ENCODE peak calls at places on chromosomes 4 and X, in six cellular contexts. One of them, this sample, is unnamed.

GRCh38 chrX:10189317-10190268 is 32.8 kb downstream of the CLCN4 start:
- DNase-seq in GM12891: no peak
- DNase-seq in stimulated activated CD4-positive, alpha-beta T cell treated with anti-CD3 and anti-CD28 coated beads, TNF-alpha, amount 100 ng/mL, for 48 hours: peak
- DNase-seq in GM12892: peak
- DNase-seq in nucleus accumbens: peak
- DNase-seq in PC-3: peak
- DNase-seq in this sample: peak

GRCh38 chrX:130280901-130281300 is 12.2 kb upstream of the ZNF280C start:
- DNase-seq in PC-3: no peak
- DNase-seq in GM12892: no peak
- DNase-seq in nucleus accumbens: no peak
- DNase-seq in GM12891: no peak
- DNase-seq in stimulated activated CD4-positive, alpha-beta T cell treated with anti-CD3 and anti-CD28 coated beads, TNF-alpha, amount 100 ng/mL, for 48 hours: no peak
- DNase-seq in this sample: no peak

GRCh38 chr4:72896515-72896914 is 173.0 kb downstream of the COX18 start:
- DNase-seq in GM12891: no peak
- DNase-seq in stimulated activated CD4-positive, alpha-beta T cell treated with anti-CD3 and anti-CD28 coated beads, TNF-alpha, amount 100 ng/mL, for 48 hours: no peak
- DNase-seq in PC-3: peak
- DNase-seq in GM12892: no peak
- DNase-seq in nucleus accumbens: no peak
- DNase-seq in this sample: peak

GRCh38 chr4:154973636-154974035 is 192.6 kb downstream of the RBM46 start:
- DNase-seq in stimulated activated CD4-positive, alpha-beta T cell treated with anti-CD3 and anti-CD28 coated beads, TNF-alpha, amount 100 ng/mL, for 48 hours: no peak
- DNase-seq in nucleus accumbens: no peak
- DNase-seq in GM12892: no peak
- DNase-seq in GM12891: no peak
- DNase-seq in PC-3: no peak
- DNase-seq in this sample: peak

GRCh38 chr4:149785686-149786431 is 29.8 kb downstream of the IQCM start:
- DNase-seq in GM12892: no peak
- DNase-seq in GM12891: no peak
- DNase-seq in stimulated activated CD4-positive, alpha-beta T cell treated with anti-CD3 and anti-CD28 coated beads, TNF-alpha, amount 100 ng/mL, for 48 hours: no peak
- DNase-seq in nucleus accumbens: no peak
- DNase-seq in PC-3: peak
- DNase-seq in this sample: no peak

GRCh38 chr4:184196730-184197355 is 20.8 kb downstream of the ENPP6 start:
- DNase-seq in GM12891: no peak
- DNase-seq in nucleus accumbens: no peak
- DNase-seq in stimulated activated CD4-positive, alpha-beta T cell treated with anti-CD3 and anti-CD28 coated beads, TNF-alpha, amount 100 ng/mL, for 48 hours: no peak
- DNase-seq in GM12892: no peak
- DNase-seq in PC-3: peak
- DNase-seq in this sample: peak

GRCh38 chrX:139924696-139925094 is 8.2 kb downstream of the ATP11C start:
- DNase-seq in nucleus accumbens: no peak
- DNase-seq in stimulated activated CD4-positive, alpha-beta T cell treated with anti-CD3 and anti-CD28 coated beads, TNF-alpha, amount 100 ng/mL, for 48 hours: no peak
- DNase-seq in PC-3: no peak
- DNase-seq in GM12892: no peak
- DNase-seq in GM12891: no peak
- DNase-seq in this sample: no peak

GRCh38 chr4:78638324-78639172 is 87.0 kb downstream of the ANXA3 start:
- DNase-seq in GM12891: no peak
- DNase-seq in nucleus accumbens: no peak
- DNase-seq in GM12892: no peak
- DNase-seq in stimulated activated CD4-positive, alpha-beta T cell treated with anti-CD3 and anti-CD28 coated beads, TNF-alpha, amount 100 ng/mL, for 48 hours: no peak
- DNase-seq in PC-3: no peak
- DNase-seq in this sample: no peak

GRCh38 chr4:179626687-179627086 is 2184.4 kb upstream of the AGA start:
- DNase-seq in nucleus accumbens: no peak
- DNase-seq in stimulated activated CD4-positive, alpha-beta T cell treated with anti-CD3 and anti-CD28 coated beads, TNF-alpha, amount 100 ng/mL, for 48 hours: no peak
- DNase-seq in GM12892: no peak
- DNase-seq in PC-3: peak
- DNase-seq in GM12891: no peak
- DNase-seq in this sample: no peak

GRCh38 chrX:71224969-71225368 is 1.9 kb downstream of the GJB1 start:
- DNase-seq in stimulated activated CD4-positive, alpha-beta T cell treated with anti-CD3 and anti-CD28 coated beads, TNF-alpha, amount 100 ng/mL, for 48 hours: no peak
- DNase-seq in GM12891: no peak
- DNase-seq in PC-3: no peak
- DNase-seq in nucleus accumbens: no peak
- DNase-seq in GM12892: no peak
- DNase-seq in this sample: no peak

GRCh38 chr4:76307670-76308014 is 1.1 kb downstream of the STBD1 start:
- DNase-seq in nucleus accumbens: no peak
- DNase-seq in PC-3: no peak
- DNase-seq in GM12892: no peak
- DNase-seq in GM12891: no peak
- DNase-seq in stimulated activated CD4-positive, alpha-beta T cell treated with anti-CD3 and anti-CD28 coated beads, TNF-alpha, amount 100 ng/mL, for 48 hours: no peak
- DNase-seq in this sample: no peak

GRCh38 chr4:144343143-144343755 is 202.7 kb upstream of the GYPA start:
- DNase-seq in GM12892: no peak
- DNase-seq in stimulated activated CD4-positive, alpha-beta T cell treated with anti-CD3 and anti-CD28 coated beads, TNF-alpha, amount 100 ng/mL, for 48 hours: no peak
- DNase-seq in GM12891: no peak
- DNase-seq in nucleus accumbens: no peak
- DNase-seq in PC-3: no peak
- DNase-seq in this sample: no peak

GRCh38 chr4:157012781-157013180 is 41.2 kb upstream of the PDGFC start:
- DNase-seq in nucleus accumbens: no peak
- DNase-seq in stimulated activated CD4-positive, alpha-beta T cell treated with anti-CD3 and anti-CD28 coated beads, TNF-alpha, amount 100 ng/mL, for 48 hours: no peak
- DNase-seq in GM12891: no peak
- DNase-seq in GM12892: no peak
- DNase-seq in PC-3: peak
- DNase-seq in this sample: peak

GRCh38 chr4:121112530-121112929 is 40.2 kb upstream of the NDNF start:
- DNase-seq in nucleus accumbens: no peak
- DNase-seq in GM12892: no peak
- DNase-seq in PC-3: no peak
- DNase-seq in stimulated activated CD4-positive, alpha-beta T cell treated with anti-CD3 and anti-CD28 coated beads, TNF-alpha, amount 100 ng/mL, for 48 hours: no peak
- DNase-seq in GM12891: no peak
- DNase-seq in this sample: peak

GRCh38 chrX:150504399-150505186 is 63.8 kb upstream of the MTM1 start:
- DNase-seq in GM12891: no peak
- DNase-seq in stimulated activated CD4-positive, alpha-beta T cell treated with anti-CD3 and anti-CD28 coated beads, TNF-alpha, amount 100 ng/mL, for 48 hours: no peak
- DNase-seq in PC-3: peak
- DNase-seq in GM12892: no peak
- DNase-seq in nucleus accumbens: no peak
- DNase-seq in this sample: peak

GRCh38 chrX:21374163-21374993 is at the start of gene CNKSR2:
- DNase-seq in nucleus accumbens: peak
- DNase-seq in stimulated activated CD4-positive, alpha-beta T cell treated with anti-CD3 and anti-CD28 coated beads, TNF-alpha, amount 100 ng/mL, for 48 hours: peak
- DNase-seq in PC-3: peak
- DNase-seq in GM12891: peak
- DNase-seq in GM12892: peak
- DNase-seq in this sample: no peak

GRCh38 chr4:140856692-140857091 is 100.5 kb upstream of the TBC1D9 start:
- DNase-seq in GM12892: no peak
- DNase-seq in stimulated activated CD4-positive, alpha-beta T cell treated with anti-CD3 and anti-CD28 coated beads, TNF-alpha, amount 100 ng/mL, for 48 hours: no peak
- DNase-seq in PC-3: peak
- DNase-seq in GM12891: no peak
- DNase-seq in nucleus accumbens: no peak
- DNase-seq in this sample: peak

GRCh38 chrX:22116585-22117546 is 84.7 kb downstream of the PHEX start:
- DNase-seq in nucleus accumbens: no peak
- DNase-seq in PC-3: no peak
- DNase-seq in stimulated activated CD4-positive, alpha-beta T cell treated with anti-CD3 and anti-CD28 coated beads, TNF-alpha, amount 100 ng/mL, for 48 hours: no peak
- DNase-seq in GM12891: no peak
- DNase-seq in GM12892: no peak
- DNase-seq in this sample: no peak

GRCh38 chr4:165700855-165701254 is 172.2 kb upstream of the TLL1 start:
- DNase-seq in GM12891: no peak
- DNase-seq in stimulated activated CD4-positive, alpha-beta T cell treated with anti-CD3 and anti-CD28 coated beads, TNF-alpha, amount 100 ng/mL, for 48 hours: no peak
- DNase-seq in PC-3: peak
- DNase-seq in nucleus accumbens: no peak
- DNase-seq in GM12892: no peak
- DNase-seq in this sample: peak

GRCh38 chr4:14254252-14254651 is 626.7 kb upstream of the BOD1L1 start:
- DNase-seq in GM12892: no peak
- DNase-seq in PC-3: peak
- DNase-seq in nucleus accumbens: no peak
- DNase-seq in stimulated activated CD4-positive, alpha-beta T cell treated with anti-CD3 and anti-CD28 coated beads, TNF-alpha, amount 100 ng/mL, for 48 hours: no peak
- DNase-seq in GM12891: no peak
- DNase-seq in this sample: peak

GRCh38 chr4:165716472-165716871 is 156.6 kb upstream of the TLL1 start:
- DNase-seq in GM12892: no peak
- DNase-seq in PC-3: no peak
- DNase-seq in nucleus accumbens: no peak
- DNase-seq in GM12891: no peak
- DNase-seq in stimulated activated CD4-positive, alpha-beta T cell treated with anti-CD3 and anti-CD28 coated beads, TNF-alpha, amount 100 ng/mL, for 48 hours: no peak
- DNase-seq in this sample: peak

GRCh38 chr4:1249148-1249730 is 309 bp upstream of the CTBP1 start:
- DNase-seq in PC-3: peak
- DNase-seq in nucleus accumbens: peak
- DNase-seq in GM12892: peak
- DNase-seq in stimulated activated CD4-positive, alpha-beta T cell treated with anti-CD3 and anti-CD28 coated beads, TNF-alpha, amount 100 ng/mL, for 48 hours: peak
- DNase-seq in GM12891: peak
- DNase-seq in this sample: peak

This sample was measured in bronchial epithelial cell.